ENCODE peak calls at places on chromosomes 4 and X, in ten cellular contexts. One of them, this sample, is unnamed.
A peak's percentile ranks its signal among the peaks of the same experiment; 100 is the strongest.

GRCh38 chr4:74365761-74366160 is 816 bp downstream of the EREG start:
- DNase-seq in right lobe of liver: peak; percentile 46
- DNase-seq in left lung: peak; percentile 30
- DNase-seq in CD8-positive, alpha-beta T cell: no peak
- DNase-seq in uterus: no peak
- DNase-seq in Panc1: no peak
- DNase-seq in thoracic aorta: no peak
- DNase-seq in PC-3: no peak
- DNase-seq in heart left ventricle: no peak
- DNase-seq in K562: no peak
- DNase-seq in this sample: peak; percentile 62

GRCh38 chr4:128846063-128846462 is 36.6 kb downstream of the JADE1 start:
- DNase-seq in right lobe of liver: peak; percentile 67
- DNase-seq in left lung: no peak
- DNase-seq in CD8-positive, alpha-beta T cell: no peak
- DNase-seq in uterus: no peak
- DNase-seq in Panc1: no peak
- DNase-seq in thoracic aorta: no peak
- DNase-seq in PC-3: peak; percentile 41
- DNase-seq in heart left ventricle: no peak
- DNase-seq in K562: no peak
- DNase-seq in this sample: no peak

GRCh38 chr4:37415845-37416369 is 171.4 kb downstream of the NWD2 start:
- DNase-seq in right lobe of liver: no peak
- DNase-seq in left lung: no peak
- DNase-seq in CD8-positive, alpha-beta T cell: no peak
- DNase-seq in uterus: no peak
- DNase-seq in Panc1: no peak
- DNase-seq in thoracic aorta: no peak
- DNase-seq in PC-3: no peak
- DNase-seq in heart left ventricle: no peak
- DNase-seq in K562: no peak
- DNase-seq in this sample: no peak

GRCh38 chrX:151397741-151398070 is 700 bp downstream of the VMA21 start:
- DNase-seq in right lobe of liver: no peak
- DNase-seq in left lung: no peak
- DNase-seq in CD8-positive, alpha-beta T cell: no peak
- DNase-seq in uterus: no peak
- DNase-seq in Panc1: no peak
- DNase-seq in thoracic aorta: no peak
- DNase-seq in PC-3: peak; percentile 7
- DNase-seq in heart left ventricle: no peak
- DNase-seq in K562: peak; percentile 7
- DNase-seq in this sample: no peak

GRCh38 chr4:185914583-185915199 is 102.7 kb upstream of the SORBS2 start:
- DNase-seq in right lobe of liver: no peak
- DNase-seq in left lung: no peak
- DNase-seq in CD8-positive, alpha-beta T cell: no peak
- DNase-seq in uterus: no peak
- DNase-seq in Panc1: no peak
- DNase-seq in thoracic aorta: no peak
- DNase-seq in PC-3: no peak
- DNase-seq in heart left ventricle: no peak
- DNase-seq in K562: no peak
- DNase-seq in this sample: no peak

GRCh38 chr4:2660596-2661211 is 95.4 kb downstream of the TNIP2 start:
- DNase-seq in right lobe of liver: no peak
- DNase-seq in left lung: no peak
- DNase-seq in CD8-positive, alpha-beta T cell: no peak
- DNase-seq in uterus: no peak
- DNase-seq in Panc1: no peak
- DNase-seq in thoracic aorta: no peak
- DNase-seq in PC-3: no peak
- DNase-seq in heart left ventricle: no peak
- DNase-seq in K562: no peak
- DNase-seq in this sample: no peak

GRCh38 chr4:140286503-140286902 is 86.9 kb upstream of the SCOC start:
- DNase-seq in right lobe of liver: no peak
- DNase-seq in left lung: no peak
- DNase-seq in CD8-positive, alpha-beta T cell: no peak
- DNase-seq in uterus: no peak
- DNase-seq in Panc1: no peak
- DNase-seq in thoracic aorta: no peak
- DNase-seq in PC-3: no peak
- DNase-seq in heart left ventricle: no peak
- DNase-seq in K562: no peak
- DNase-seq in this sample: no peak

GRCh38 chrX:28391528-28391927 is 195.7 kb upstream of the IL1RAPL1 start:
- DNase-seq in right lobe of liver: no peak
- DNase-seq in left lung: no peak
- DNase-seq in CD8-positive, alpha-beta T cell: no peak
- DNase-seq in uterus: no peak
- DNase-seq in Panc1: no peak
- DNase-seq in thoracic aorta: no peak
- DNase-seq in PC-3: peak; percentile 88
- DNase-seq in heart left ventricle: no peak
- DNase-seq in K562: no peak
- DNase-seq in this sample: no peak

GRCh38 chr4:184807797-184808718 is 17.7 kb downstream of the ACSL1 start:
- DNase-seq in right lobe of liver: no peak
- DNase-seq in left lung: no peak
- DNase-seq in CD8-positive, alpha-beta T cell: no peak
- DNase-seq in uterus: no peak
- DNase-seq in Panc1: no peak
- DNase-seq in thoracic aorta: no peak
- DNase-seq in PC-3: peak; percentile 87
- DNase-seq in heart left ventricle: peak; percentile 70
- DNase-seq in K562: no peak
- DNase-seq in this sample: no peak

GRCh38 chr4:128427832-128428366 is 140.3 kb upstream of the PGRMC2 start:
- DNase-seq in right lobe of liver: peak; percentile 61
- DNase-seq in left lung: peak; percentile 62
- DNase-seq in CD8-positive, alpha-beta T cell: no peak
- DNase-seq in uterus: no peak
- DNase-seq in Panc1: peak; percentile 10
- DNase-seq in thoracic aorta: no peak
- DNase-seq in PC-3: peak; percentile 87
- DNase-seq in heart left ventricle: peak; percentile 41
- DNase-seq in K562: peak; percentile 44
- DNase-seq in this sample: peak; percentile 55

GRCh38 chrX:50718791-50719190 is 95.2 kb downstream of the SHROOM4 start:
- DNase-seq in right lobe of liver: no peak
- DNase-seq in left lung: no peak
- DNase-seq in CD8-positive, alpha-beta T cell: no peak
- DNase-seq in uterus: no peak
- DNase-seq in Panc1: no peak
- DNase-seq in thoracic aorta: no peak
- DNase-seq in PC-3: no peak
- DNase-seq in heart left ventricle: no peak
- DNase-seq in K562: no peak
- DNase-seq in this sample: no peak

GRCh38 chrX:149145845-149146285 is 359.2 kb downstream of the IDS start:
- DNase-seq in right lobe of liver: no peak
- DNase-seq in left lung: no peak
- DNase-seq in CD8-positive, alpha-beta T cell: no peak
- DNase-seq in uterus: no peak
- DNase-seq in Panc1: no peak
- DNase-seq in thoracic aorta: no peak
- DNase-seq in PC-3: no peak
- DNase-seq in heart left ventricle: no peak
- DNase-seq in K562: no peak
- DNase-seq in this sample: no peak

GRCh38 chr4:103443324-103443723 is 245.2 kb upstream of the CENPE start:
- DNase-seq in right lobe of liver: no peak
- DNase-seq in left lung: no peak
- DNase-seq in CD8-positive, alpha-beta T cell: no peak
- DNase-seq in uterus: no peak
- DNase-seq in Panc1: no peak
- DNase-seq in thoracic aorta: no peak
- DNase-seq in PC-3: peak; percentile 40
- DNase-seq in heart left ventricle: no peak
- DNase-seq in K562: no peak
- DNase-seq in this sample: no peak

GRCh38 chrX:70324326-70324725 is 34.4 kb downstream of the KIF4A start:
- DNase-seq in right lobe of liver: no peak
- DNase-seq in left lung: no peak
- DNase-seq in CD8-positive, alpha-beta T cell: no peak
- DNase-seq in uterus: no peak
- DNase-seq in Panc1: no peak
- DNase-seq in thoracic aorta: no peak
- DNase-seq in PC-3: no peak
- DNase-seq in heart left ventricle: no peak
- DNase-seq in K562: no peak
- DNase-seq in this sample: no peak

GRCh38 chr4:127965803-127966175 is 583 bp downstream of the ABHD18 start:
- DNase-seq in right lobe of liver: peak; percentile 61
- DNase-seq in left lung: peak; percentile 52
- DNase-seq in CD8-positive, alpha-beta T cell: peak; percentile 74
- DNase-seq in uterus: no peak
- DNase-seq in Panc1: no peak
- DNase-seq in thoracic aorta: no peak
- DNase-seq in PC-3: peak; percentile 33
- DNase-seq in heart left ventricle: peak; percentile 51
- DNase-seq in K562: peak; percentile 52
- DNase-seq in this sample: no peak

GRCh38 chr4:85807247-85807915 is 332.4 kb downstream of the ARHGAP24 start:
- DNase-seq in right lobe of liver: no peak
- DNase-seq in left lung: no peak
- DNase-seq in CD8-positive, alpha-beta T cell: no peak
- DNase-seq in uterus: no peak
- DNase-seq in Panc1: no peak
- DNase-seq in thoracic aorta: peak; percentile 15
- DNase-seq in PC-3: peak; percentile 73
- DNase-seq in heart left ventricle: peak; percentile 76
- DNase-seq in K562: no peak
- DNase-seq in this sample: no peak
- H3K27ac ChIP-seq in right lobe of liver: no peak overlapping the region
- H3K27ac ChIP-seq in left lung: no peak overlapping the region
- H3K27ac ChIP-seq in CD8-positive, alpha-beta T cell: no peak overlapping the region
- H3K27ac ChIP-seq in uterus: peak overlapping the region; percentile 37
- H3K27ac ChIP-seq in Panc1: no peak overlapping the region
- H3K27ac ChIP-seq in thoracic aorta: peak overlapping the region; percentile 38
- H3K27ac ChIP-seq in PC-3: peak overlapping the region; percentile 21
- H3K27ac ChIP-seq in heart left ventricle: peak overlapping the region; percentile 78
- H3K27ac ChIP-seq in K562: no peak overlapping the region
- H3K27ac ChIP-seq in this sample: no peak overlapping the region

DNA sequence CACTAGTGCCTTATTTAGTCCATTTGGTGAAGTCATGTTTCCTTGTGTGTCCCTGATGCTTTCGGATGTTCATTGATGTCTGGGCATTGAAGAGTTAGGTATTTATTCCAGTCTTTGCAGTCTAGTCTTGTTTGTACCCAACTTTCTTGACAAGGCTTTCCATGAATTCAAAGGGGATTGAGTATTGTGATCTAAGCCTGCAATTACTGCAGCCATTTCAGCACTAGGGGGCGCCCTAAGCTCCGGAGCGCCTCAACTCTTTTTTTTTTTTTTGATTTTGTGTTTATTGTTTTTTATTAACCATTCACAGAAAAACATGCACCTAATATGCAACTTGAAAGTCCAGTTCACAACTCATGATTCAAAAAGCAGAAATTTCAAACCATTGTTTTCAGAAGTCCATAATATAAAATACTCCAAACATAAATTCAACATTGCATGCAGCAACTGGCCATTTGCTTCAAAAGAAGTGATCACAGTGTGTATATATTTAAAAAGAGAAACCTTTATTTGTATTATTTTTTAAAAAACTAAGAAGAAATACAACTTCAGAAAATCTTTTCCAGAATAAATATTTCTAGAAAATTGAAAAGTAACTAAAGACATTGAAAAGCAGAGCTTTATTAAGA is 59.2 kb downstream of the PTPN13 start:
- DNase-seq in right lobe of liver: no peak
- DNase-seq in left lung: no peak
- DNase-seq in CD8-positive, alpha-beta T cell: no peak
- DNase-seq in uterus: no peak
- DNase-seq in Panc1: no peak
- DNase-seq in thoracic aorta: no peak
- DNase-seq in PC-3: peak; percentile 34
- DNase-seq in heart left ventricle: no peak
- DNase-seq in K562: peak; percentile 48
- DNase-seq in this sample: no peak
- H3K9me3 ChIP-seq in right lobe of liver: peaks cover 4% of the 10 kb centered on the region
- H3K9me3 ChIP-seq in left lung: peaks cover 56% of the 10 kb centered on the region
- H3K9me3 ChIP-seq in CD8-positive, alpha-beta T cell: peaks cover 11% of the 10 kb centered on the region
- H3K9me3 ChIP-seq in uterus: peaks cover 27% of the 10 kb centered on the region
- H3K9me3 ChIP-seq in Panc1: peaks cover 4% of the 10 kb centered on the region
- H3K9me3 ChIP-seq in thoracic aorta: peaks cover 40% of the 10 kb centered on the region
- H3K9me3 ChIP-seq in PC-3: peaks cover 11% of the 10 kb centered on the region
- H3K9me3 ChIP-seq in heart left ventricle: peaks cover 61% of the 10 kb centered on the region
- H3K9me3 ChIP-seq in K562: peaks cover 2% of the 10 kb centered on the region
- H3K9me3 ChIP-seq in this sample: no peaks in the 10 kb centered on the region

GRCh38 chr4:47074836-47075235 is 43.5 kb downstream of the GABRB1 start:
- DNase-seq in right lobe of liver: no peak
- DNase-seq in left lung: no peak
- DNase-seq in CD8-positive, alpha-beta T cell: no peak
- DNase-seq in uterus: no peak
- DNase-seq in Panc1: no peak
- DNase-seq in thoracic aorta: no peak
- DNase-seq in PC-3: no peak
- DNase-seq in heart left ventricle: no peak
- DNase-seq in K562: no peak
- DNase-seq in this sample: no peak

GRCh38 chr4:47071863-47072441 is 40.6 kb downstream of the GABRB1 start:
- DNase-seq in right lobe of liver: no peak
- DNase-seq in left lung: no peak
- DNase-seq in CD8-positive, alpha-beta T cell: no peak
- DNase-seq in uterus: no peak
- DNase-seq in Panc1: peak; percentile 56
- DNase-seq in thoracic aorta: no peak
- DNase-seq in PC-3: peak; percentile 59
- DNase-seq in heart left ventricle: no peak
- DNase-seq in K562: no peak
- DNase-seq in this sample: no peak

GRCh38 chr4:47075241-47075640 is 43.9 kb downstream of the GABRB1 start:
- DNase-seq in right lobe of liver: no peak
- DNase-seq in left lung: no peak
- DNase-seq in CD8-positive, alpha-beta T cell: no peak
- DNase-seq in uterus: no peak
- DNase-seq in Panc1: peak; percentile 32
- DNase-seq in thoracic aorta: no peak
- DNase-seq in PC-3: peak; percentile 51
- DNase-seq in heart left ventricle: no peak
- DNase-seq in K562: no peak
- DNase-seq in this sample: no peak

GRCh38 chr4:47075919-47076318 is 44.6 kb downstream of the GABRB1 start:
- DNase-seq in right lobe of liver: no peak
- DNase-seq in left lung: no peak
- DNase-seq in CD8-positive, alpha-beta T cell: no peak
- DNase-seq in uterus: no peak
- DNase-seq in Panc1: no peak
- DNase-seq in thoracic aorta: no peak
- DNase-seq in PC-3: no peak
- DNase-seq in heart left ventricle: no peak
- DNase-seq in K562: no peak
- DNase-seq in this sample: no peak
- H3K27ac ChIP-seq in right lobe of liver: no peak overlapping the region
- H3K27ac ChIP-seq in left lung: no peak overlapping the region
- H3K27ac ChIP-seq in CD8-positive, alpha-beta T cell: no peak overlapping the region
- H3K27ac ChIP-seq in uterus: no peak overlapping the region
- H3K27ac ChIP-seq in Panc1: no peak overlapping the region
- H3K27ac ChIP-seq in thoracic aorta: no peak overlapping the region
- H3K27ac ChIP-seq in PC-3: no peak overlapping the region
- H3K27ac ChIP-seq in heart left ventricle: no peak overlapping the region
- H3K27ac ChIP-seq in K562: no peak overlapping the region
- H3K27ac ChIP-seq in this sample: no peak overlapping the region

GRCh38 chr4:13537832-13538177 is 6.5 kb downstream of the NKX3-2 start:
- DNase-seq in right lobe of liver: no peak
- DNase-seq in left lung: no peak
- DNase-seq in CD8-positive, alpha-beta T cell: no peak
- DNase-seq in uterus: no peak
- DNase-seq in Panc1: no peak
- DNase-seq in thoracic aorta: no peak
- DNase-seq in PC-3: no peak
- DNase-seq in heart left ventricle: no peak
- DNase-seq in K562: no peak
- DNase-seq in this sample: no peak
- H3K9me3 ChIP-seq in right lobe of liver: no peaks in the 10 kb centered on the region
- H3K9me3 ChIP-seq in left lung: no peaks in the 10 kb centered on the region
- H3K9me3 ChIP-seq in CD8-positive, alpha-beta T cell: no peaks in the 10 kb centered on the region
- H3K9me3 ChIP-seq in uterus: no peaks in the 10 kb centered on the region
- H3K9me3 ChIP-seq in Panc1: no peaks in the 10 kb centered on the region
- H3K9me3 ChIP-seq in thoracic aorta: no peaks in the 10 kb centered on the region
- H3K9me3 ChIP-seq in PC-3: no peaks in the 10 kb centered on the region
- H3K9me3 ChIP-seq in heart left ventricle: no peaks in the 10 kb centered on the region
- H3K9me3 ChIP-seq in K562: no peaks in the 10 kb centered on the region
- H3K9me3 ChIP-seq in this sample: peaks cover 9% of the 10 kb centered on the region